ENCODE peak calls at places on chromosomes 16 and 17, in four cellular contexts. One of them, this sample, is unnamed.
A peak's percentile ranks its signal among the peaks of the same experiment; 100 is the strongest.

GRCh38 chr17:50318551-50319310 is 27.2 kb upstream of the XYLT2 start:
- DNase-seq in HepG2: no peak
- DNase-seq in A549: no peak
- DNase-seq in H1: no peak
- DNase-seq in this sample: no peak

GRCh38 chr17:28983286-28984240 is 22.3 kb downstream of the SEZ6 start:
- DNase-seq in HepG2: no peak
- DNase-seq in A549: no peak
- DNase-seq in H1: no peak
- DNase-seq in this sample: peak; percentile 33

GRCh38 chr16:13084331-13084730 is 182.9 kb downstream of the SHISA9 start:
- DNase-seq in HepG2: no peak
- DNase-seq in A549: no peak
- DNase-seq in H1: no peak
- DNase-seq in this sample: no peak

GRCh38 chr17:3529817-3530741 is 27.5 kb downstream of the TRPV3 start:
- DNase-seq in HepG2: peak; percentile 87
- DNase-seq in A549: no peak
- DNase-seq in H1: no peak
- DNase-seq in this sample: no peak

GRCh38 chr16:19722981-19723380 is 4.9 kb downstream of the IQCK start:
- DNase-seq in HepG2: no peak
- DNase-seq in A549: no peak
- DNase-seq in H1: no peak
- DNase-seq in this sample: no peak

GRCh38 chr17:39235555-39236221 is 9.9 kb upstream of the STAC2 start:
- DNase-seq in HepG2: peak; percentile 60
- DNase-seq in A549: peak; percentile 89
- DNase-seq in H1: peak; percentile 49
- DNase-seq in this sample: peak; percentile 87

GRCh38 chr17:80791758-80792284 is 199.8 kb upstream of the CHMP6 start:
- DNase-seq in HepG2: peak; percentile 85
- DNase-seq in A549: peak; percentile 96
- DNase-seq in H1: no peak
- DNase-seq in this sample: peak; percentile 79

GRCh38 chr16:30615358-30616076 is 5.3 kb upstream of the ZNF689 start:
- DNase-seq in HepG2: peak; percentile 76
- DNase-seq in A549: peak; percentile 84
- DNase-seq in H1: peak; percentile 82
- DNase-seq in this sample: peak; percentile 37

GRCh38 chr17:39671651-39672521 is 3.6 kb downstream of the PNMT start:
- DNase-seq in HepG2: peak; percentile 67
- DNase-seq in A549: peak; percentile 61
- DNase-seq in H1: no peak
- DNase-seq in this sample: peak; percentile 72

GRCh38 chr17:80105762-80106161 is 4.4 kb downstream of the GAA start:
- DNase-seq in HepG2: no peak
- DNase-seq in A549: no peak
- DNase-seq in H1: no peak
- DNase-seq in this sample: peak; percentile 59

GRCh38 chr16:54482892-54483574 is 196.4 kb upstream of the IRX3 start:
- DNase-seq in HepG2: no peak
- DNase-seq in A549: no peak
- DNase-seq in H1: no peak
- DNase-seq in this sample: no peak

GRCh38 chr16:81528258-81528657 is 83.7 kb downstream of the CMIP start:
- DNase-seq in HepG2: no peak
- DNase-seq in A549: no peak
- DNase-seq in H1: no peak
- DNase-seq in this sample: peak; percentile 60

GRCh38 chr17:82786427-82786826 is 34.6 kb downstream of the TBCD start:
- DNase-seq in HepG2: no peak
- DNase-seq in A549: no peak
- DNase-seq in H1: no peak
- DNase-seq in this sample: no peak

GRCh38 chr17:47837401-47838039 is 3.6 kb downstream of the SCRN2 start:
- DNase-seq in HepG2: peak; percentile 30
- DNase-seq in A549: no peak
- DNase-seq in H1: no peak
- DNase-seq in this sample: no peak

GRCh38 chr16:74466872-74467271 is 45.6 kb upstream of the CLEC18B start:
- DNase-seq in HepG2: no peak
- DNase-seq in A549: no peak
- DNase-seq in H1: no peak
- DNase-seq in this sample: no peak

GRCh38 chr17:37388266-37388665 is 12.5 kb downstream of the C17orf78 start:
- DNase-seq in HepG2: no peak
- DNase-seq in A549: no peak
- DNase-seq in H1: no peak
- DNase-seq in this sample: no peak

GRCh38 chr17:81513669-81514484 is 1.3 kb upstream of the ACTG1 start:
- DNase-seq in HepG2: peak; percentile 72
- DNase-seq in A549: peak; percentile 86
- DNase-seq in H1: no peak
- DNase-seq in this sample: no peak

GRCh38 chr16:47571049-47571448 is 109.9 kb downstream of the PHKB start:
- DNase-seq in HepG2: no peak
- DNase-seq in A549: no peak
- DNase-seq in H1: no peak
- DNase-seq in this sample: no peak

GRCh38 chr16:73771676-73772075 is 524.9 kb upstream of the PSMD7 start:
- DNase-seq in HepG2: no peak
- DNase-seq in A549: no peak
- DNase-seq in H1: no peak
- DNase-seq in this sample: no peak

GRCh38 chr16:87461466-87461975 is 31.3 kb downstream of the ZCCHC14 start:
- DNase-seq in HepG2: peak; percentile 97
- DNase-seq in A549: peak; percentile 94
- DNase-seq in H1: peak; percentile 87
- DNase-seq in this sample: peak; percentile 95

GRCh38 chr16:67967956-67968439 is 439 bp downstream of the SLC12A4 start:
- DNase-seq in HepG2: no peak
- DNase-seq in A549: no peak
- DNase-seq in H1: no peak
- DNase-seq in this sample: peak; percentile 82

GRCh38 chr16:81486555-81487061 is 42.0 kb downstream of the CMIP start:
- DNase-seq in HepG2: no peak
- DNase-seq in A549: no peak
- DNase-seq in H1: no peak
- DNase-seq in this sample: no peak

GRCh38 chr17:77205396-77206124 is 64.8 kb downstream of the SEC14L1 start:
- DNase-seq in HepG2: no peak
- DNase-seq in A549: no peak
- DNase-seq in H1: no peak
- DNase-seq in this sample: no peak

GRCh38 chr17:59846391-59847165 is 46.2 kb downstream of the TUBD1 start:
- DNase-seq in HepG2: peak; percentile 99
- DNase-seq in A549: peak; percentile 99
- DNase-seq in H1: no peak
- DNase-seq in this sample: no peak

GRCh38 chr16:75288596-75289120 is 37.2 kb upstream of the BCAR1 start:
- DNase-seq in HepG2: no peak
- DNase-seq in A549: no peak
- DNase-seq in H1: no peak
- DNase-seq in this sample: no peak

GRCh38 chr16:75021410-75021809 is 22.6 kb downstream of the ZNRF1 start:
- DNase-seq in HepG2: no peak
- DNase-seq in A549: no peak
- DNase-seq in H1: no peak
- DNase-seq in this sample: no peak

GRCh38 chr17:38897176-38897575 is 27.3 kb downstream of the LASP1 start:
- DNase-seq in HepG2: no peak
- DNase-seq in A549: no peak
- DNase-seq in H1: no peak
- DNase-seq in this sample: no peak

GRCh38 chr16:46844771-46845170 is 13.8 kb upstream of the C16orf87 start:
- DNase-seq in HepG2: no peak
- DNase-seq in A549: no peak
- DNase-seq in H1: no peak
- DNase-seq in this sample: no peak

GRCh38 chr17:74763565-74764387 is 12.4 kb downstream of the NAT9 start:
- DNase-seq in HepG2: peak; percentile 97
- DNase-seq in A549: peak; percentile 70
- DNase-seq in H1: no peak
- DNase-seq in this sample: no peak

DNA sequence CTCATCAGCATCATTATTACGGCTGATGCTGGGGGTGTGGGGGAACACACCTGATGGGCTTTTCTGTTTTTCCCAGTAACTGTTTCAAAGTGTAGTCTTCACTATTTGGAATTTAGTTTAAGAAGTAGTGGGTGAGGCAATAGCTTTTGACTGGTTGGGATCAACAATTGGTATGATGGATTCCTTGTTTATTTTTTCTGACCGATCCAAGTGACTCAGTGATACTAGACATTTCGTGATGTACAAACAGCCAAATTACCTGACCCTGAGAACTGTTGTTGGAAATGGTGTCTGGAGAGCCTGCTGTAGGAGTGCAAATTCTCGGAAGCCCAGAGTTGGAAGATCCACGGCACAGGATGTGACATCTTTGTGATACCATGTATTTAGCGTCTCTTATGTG is 204.2 kb downstream of the PRKCA start:
- DNase-seq in HepG2: no peak
- DNase-seq in A549: no peak
- DNase-seq in H1: no peak
- DNase-seq in this sample: no peak
- TF ChIP-seq CHD2 in HepG2: no peak
- TF ChIP-seq CHD2 in A549: no peak
- TF ChIP-seq CHD2 in H1: no peak
- TF ChIP-seq CHD2 in this sample: no peak

GRCh38 chr17:45277216-45277849 is 15.4 kb upstream of the SPATA32 start:
- DNase-seq in HepG2: peak; percentile 92
- DNase-seq in A549: peak; percentile 96
- DNase-seq in H1: peak; percentile 84
- DNase-seq in this sample: peak; percentile 98

GRCh38 chr17:45273551-45273957 is 11.7 kb upstream of the SPATA32 start:
- DNase-seq in HepG2: no peak
- DNase-seq in A549: no peak
- DNase-seq in H1: no peak
- DNase-seq in this sample: no peak

GRCh38 chr17:45277992-45278391 is 16.1 kb upstream of the SPATA32 start:
- DNase-seq in HepG2: no peak
- DNase-seq in A549: no peak
- DNase-seq in H1: no peak
- DNase-seq in this sample: no peak

GRCh38 chr17:45274033-45274432 is 12.1 kb upstream of the SPATA32 start:
- DNase-seq in HepG2: no peak
- DNase-seq in A549: no peak
- DNase-seq in H1: no peak
- DNase-seq in this sample: no peak

GRCh38 chr17:45276031-45276430 is 14.1 kb upstream of the SPATA32 start:
- DNase-seq in HepG2: no peak
- DNase-seq in A549: peak; percentile 50
- DNase-seq in H1: no peak
- DNase-seq in this sample: no peak
- TF ChIP-seq MAFK in HepG2: no peak
- TF ChIP-seq MAFK in A549: no peak
- TF ChIP-seq MAFK in H1: no peak
- TF ChIP-seq MAFK in this sample: no peak

GRCh38 chr16:58493756-58494431 is 6.0 kb upstream of the NDRG4 start:
- DNase-seq in HepG2: no peak
- DNase-seq in A549: no peak
- DNase-seq in H1: no peak
- DNase-seq in this sample: no peak
- TF ChIP-seq CHD2 in HepG2: no peak
- TF ChIP-seq CHD2 in A549: no peak
- TF ChIP-seq CHD2 in H1: no peak
- TF ChIP-seq CHD2 in this sample: no peak

GRCh38 chr17:8055851-8056231 is 17.0 kb downstream of the ALOX15B start:
- DNase-seq in HepG2: no peak
- DNase-seq in A549: no peak
- DNase-seq in H1: no peak
- DNase-seq in this sample: no peak

GRCh38 chr17:8059131-8059530 is 20.3 kb downstream of the ALOX15B start:
- DNase-seq in HepG2: no peak
- DNase-seq in A549: no peak
- DNase-seq in H1: no peak
- DNase-seq in this sample: no peak

GRCh38 chr17:8057691-8058114 is 18.8 kb downstream of the ALOX15B start:
- DNase-seq in HepG2: peak; percentile 75
- DNase-seq in A549: peak; percentile 88
- DNase-seq in H1: no peak
- DNase-seq in this sample: peak; percentile 52

GRCh38 chr17:8056976-8057625 is 18.2 kb downstream of the ALOX15B start:
- DNase-seq in HepG2: peak; percentile 62
- DNase-seq in A549: no peak
- DNase-seq in H1: no peak
- DNase-seq in this sample: no peak

GRCh38 chr17:8056232-8056975 is 17.5 kb downstream of the ALOX15B start:
- DNase-seq in HepG2: peak; percentile 93
- DNase-seq in A549: no peak
- DNase-seq in H1: no peak
- DNase-seq in this sample: no peak
- TF ChIP-seq MAFK in HepG2: peak; percentile 0
- TF ChIP-seq MAFK in A549: no peak
- TF ChIP-seq MAFK in H1: no peak
- TF ChIP-seq MAFK in this sample: no peak

GRCh38 chr17:30333503-30334240 is at the start of gene TMIGD1:
- DNase-seq in HepG2: no peak
- DNase-seq in A549: no peak
- DNase-seq in H1: no peak
- DNase-seq in this sample: no peak
- TF ChIP-seq CHD2 in HepG2: no peak
- TF ChIP-seq CHD2 in A549: no peak
- TF ChIP-seq CHD2 in H1: no peak
- TF ChIP-seq CHD2 in this sample: no peak

DNA sequence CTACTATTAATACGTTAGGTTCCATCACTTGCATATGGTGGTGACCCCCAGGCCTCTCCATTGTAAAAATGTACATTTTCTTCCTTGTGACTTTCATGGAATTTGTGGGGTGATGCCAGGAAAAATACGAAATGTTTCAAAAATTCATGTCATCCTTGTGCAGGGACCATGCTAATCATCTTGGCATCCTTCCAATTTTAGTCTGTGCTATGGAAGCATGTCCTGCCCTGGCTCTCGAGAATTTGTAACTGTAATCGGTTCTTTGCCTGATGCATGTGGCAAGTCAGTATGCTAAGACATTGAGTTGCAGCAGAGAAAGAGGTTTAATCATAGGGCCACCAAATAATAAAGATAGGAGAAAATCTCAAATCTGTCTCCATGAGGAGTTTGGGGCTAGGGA is 14.3 kb upstream of the GINS3 start:
- DNase-seq in HepG2: no peak
- DNase-seq in A549: no peak
- DNase-seq in H1: no peak
- DNase-seq in this sample: no peak
- TF ChIP-seq MAFK in HepG2: no peak
- TF ChIP-seq MAFK in A549: no peak
- TF ChIP-seq MAFK in H1: no peak
- TF ChIP-seq MAFK in this sample: no peak

GRCh38 chr16:85302018-85302847 is 190.0 kb upstream of the CIBAR2 start:
- DNase-seq in HepG2: no peak
- DNase-seq in A549: no peak
- DNase-seq in H1: no peak
- DNase-seq in this sample: peak; percentile 89
- TF ChIP-seq CHD2 in HepG2: no peak
- TF ChIP-seq CHD2 in A549: no peak
- TF ChIP-seq CHD2 in H1: no peak
- TF ChIP-seq CHD2 in this sample: peak; percentile 40

This sample was measured in K562.